ENCODE peak calls at places on chromosomes 11 and 22, in nine cellular contexts. Q is tibial nerve, H is mammary epithelial cell, G is epithelial cell of esophagus, J is tibial artery, V is AG04450, M is cardiac muscle cell, O is brain microvascular endothelial cell, N is body of pancreas. I is an unnamed sample.

GRCh38 chr11:23423119-23423518 is 562.8 kb upstream of the CCDC179 start:
- DNase-seq in V (peak; percentile 29), J (no peak), Q (no peak), H (no peak), O (peak; percentile 33), M (no peak), N (no peak), G (no peak), I (no peak)

GRCh38 chr22:50180727-50181521 is 4.8 kb upstream of the TRABD start:
- DNase-seq in M (no peak), Q (no peak), J (no peak), H (no peak), N (no peak), V (no peak), G (no peak), O (no peak), I (no peak)

GRCh38 chr11:14015711-14016110 is 53.2 kb downstream of the SPON1 start:
- DNase-seq in M (peak; percentile 37), H (peak; percentile 32), G (peak; percentile 51), N (peak; percentile 12), O (peak; percentile 51), Q (no peak), V (no peak), J (no peak), I (no peak)

GRCh38 chr11:66289548-66290331 is 797 bp upstream of the YIF1A start:
- DNase-seq in Q (peak; percentile 64), M (no peak), V (peak; percentile 72), H (no peak), J (peak; percentile 54), G (no peak), N (peak; percentile 80), O (no peak), I (no peak)

GRCh38 chr11:44138980-44139379 is 43.5 kb downstream of the EXT2 start:
- DNase-seq in G (no peak), N (no peak), M (no peak), H (no peak), Q (no peak), O (no peak), V (no peak), J (no peak), I (no peak)

GRCh38 chr11:59815754-59816153 is 5.2 kb upstream of the MRPL16 start:
- DNase-seq in J (no peak), Q (no peak), N (no peak), H (no peak), M (no peak), O (no peak), V (no peak), G (no peak), I (no peak)

GRCh38 chr11:104995001-104995408 is 26.6 kb upstream of the CASP4 start:
- DNase-seq in O (no peak), G (no peak), M (no peak), H (no peak), V (no peak), N (no peak), Q (no peak), J (no peak), I (no peak)

GRCh38 chr22:39522567-39523300 is 2.4 kb downstream of the ATF4 start:
- DNase-seq in H (peak; percentile 47), V (no peak), N (peak; percentile 63), G (peak; percentile 70), J (no peak), Q (no peak), M (peak; percentile 72), O (no peak), I (no peak)

GRCh38 chr11:134521452-134522289 is 109.6 kb upstream of the B3GAT1 start:
- DNase-seq in G (no peak), V (no peak), J (no peak), N (no peak), O (no peak), Q (no peak), M (no peak), H (no peak), I (no peak)

GRCh38 chr11:124285610-124286344 is 28.0 kb downstream of the OR8D1 start:
- DNase-seq in V (peak; percentile 59), J (no peak), H (peak; percentile 70), G (peak; percentile 37), Q (no peak), N (no peak), M (peak; percentile 64), O (peak; percentile 17), I (no peak)

DNA sequence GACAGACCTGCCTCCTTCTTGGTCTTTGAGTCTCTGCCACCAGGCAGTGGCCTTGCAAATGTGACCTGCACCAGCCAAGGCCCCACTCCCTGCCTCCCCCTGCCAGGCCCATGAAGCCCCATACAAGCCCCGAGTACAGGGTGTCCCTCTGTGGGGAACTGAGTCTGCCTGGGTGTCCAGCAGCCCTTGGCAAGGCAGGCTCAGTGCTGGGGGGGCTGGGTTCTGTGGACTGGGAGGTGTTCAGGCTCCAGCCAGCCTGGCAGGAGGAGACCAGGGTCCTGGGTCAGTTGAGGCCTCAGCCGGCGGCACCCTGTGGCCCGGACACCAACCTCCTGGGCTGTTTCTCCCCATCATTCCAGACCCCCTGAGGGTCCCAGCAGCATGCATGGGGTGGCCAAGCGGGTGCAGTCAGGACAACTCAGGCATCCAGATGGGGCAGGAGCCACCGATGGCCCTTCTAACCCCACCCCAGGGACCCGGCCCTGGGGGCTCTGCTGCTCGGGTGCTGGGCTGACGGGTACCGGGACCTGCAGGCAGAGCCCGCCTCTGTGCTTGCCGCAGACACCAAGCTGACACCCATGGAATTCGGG is 5.7 kb downstream of the MUC5AC start:
- DNase-seq in G (no peak), J (no peak), M (no peak), V (no peak), Q (no peak), O (no peak), H (no peak), N (no peak), I (no peak)
- H3K4me3 ChIP-seq in G (no peak overlapping the region), J (no peak overlapping the region), M (no peak overlapping the region), V (no peak overlapping the region), Q (no peak overlapping the region), O (no peak overlapping the region), H (no peak overlapping the region), N (no peak overlapping the region), I (no peak overlapping the region)

DNA sequence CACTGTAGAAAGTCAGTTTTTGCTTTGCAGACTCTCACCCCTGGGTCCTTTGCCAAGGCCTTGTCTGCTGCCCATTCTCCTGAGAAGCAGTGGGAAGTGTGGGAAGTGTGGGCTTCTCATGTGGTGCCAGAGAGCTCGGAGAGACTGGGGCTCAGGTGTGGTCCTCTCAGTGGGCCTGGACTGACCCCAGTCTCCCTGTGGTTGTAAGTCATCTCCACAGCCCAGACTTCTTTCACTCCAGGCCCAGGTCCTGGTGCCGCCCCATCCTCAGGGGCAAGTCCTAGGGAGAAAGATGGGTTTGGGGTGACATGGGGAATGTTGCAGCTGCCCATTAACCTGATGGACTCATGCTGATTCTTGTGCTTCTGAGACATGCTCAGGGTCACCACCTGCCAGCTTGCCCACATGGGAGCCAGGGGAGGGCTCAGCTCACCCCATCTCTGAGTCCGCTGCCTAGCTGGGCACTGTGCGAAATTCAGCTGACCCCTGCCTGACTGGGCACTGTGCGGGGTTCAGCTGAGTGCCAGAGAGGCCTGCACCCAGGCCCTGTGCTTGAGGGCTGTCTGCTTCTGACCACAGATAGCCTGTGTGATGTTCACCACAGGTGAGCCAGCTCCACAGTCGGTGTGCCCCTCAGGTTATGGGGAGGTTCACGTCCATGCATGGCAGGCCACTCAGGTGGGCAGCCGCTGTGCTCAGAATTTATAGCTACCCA is 84.7 kb upstream of the SUSD2 start:
- DNase-seq in N (no peak), O (no peak), M (no peak), H (no peak), G (no peak), Q (no peak), V (no peak), J (peak; percentile 9), I (no peak)
- H3K4me3 ChIP-seq in N (no peak overlapping the region), O (no peak overlapping the region), M (no peak overlapping the region), H (no peak overlapping the region), G (no peak overlapping the region), Q (no peak overlapping the region), V (no peak overlapping the region), J (no peak overlapping the region), I (no peak overlapping the region)

GRCh38 chr11:86954288-86955110 is 696 bp downstream of the FZD4 start:
- DNase-seq in M (no peak), J (peak; percentile 45), O (no peak), H (peak; percentile 6), Q (peak; percentile 57), N (peak; percentile 85), V (no peak), G (peak; percentile 5), I (no peak)

GRCh38 chr11:86955111-86955673 is at the start of gene FZD4:
- DNase-seq in V (peak; percentile 50), O (peak; percentile 75), Q (peak; percentile 74), N (peak; percentile 93), G (peak; percentile 90), M (peak; percentile 95), H (peak; percentile 87), J (peak; percentile 86), I (peak; percentile 74)

GRCh38 chr11:86952933-86953637 is 2.1 kb downstream of the FZD4 start:
- DNase-seq in G (no peak), J (no peak), O (peak; percentile 20), N (no peak), H (no peak), M (peak; percentile 50), V (no peak), Q (no peak), I (no peak)

GRCh38 chr11:86955674-86956522 is 703 bp upstream of the FZD4 start:
- DNase-seq in Q (peak; percentile 78), J (peak; percentile 91), O (peak; percentile 60), G (peak; percentile 71), V (no peak), M (peak; percentile 89), N (peak; percentile 90), H (peak; percentile 72), I (peak; percentile 65)

DNA sequence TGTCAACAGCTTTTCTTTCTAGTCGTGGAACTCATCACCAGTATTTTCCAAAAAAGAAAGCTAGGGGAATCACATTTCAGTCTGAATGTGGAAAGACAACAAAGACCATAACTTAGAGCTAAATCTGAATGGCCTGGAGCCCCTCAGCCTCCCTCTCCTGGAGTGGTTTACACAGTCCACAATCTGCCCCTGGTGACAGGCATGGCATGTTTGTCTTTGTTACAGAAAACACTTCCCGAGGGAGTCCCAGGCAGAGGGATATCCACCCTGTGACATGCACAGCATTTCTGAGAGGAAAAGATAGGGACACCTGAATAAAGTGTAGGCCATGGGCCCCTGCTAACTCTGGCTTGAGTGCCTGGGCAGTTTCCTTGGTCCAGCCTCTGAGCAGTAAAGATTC is 3.1 kb upstream of the FZD4 start:
- DNase-seq in H (no peak), N (no peak), V (no peak), J (no peak), G (no peak), O (no peak), M (no peak), Q (no peak), I (no peak)
- H3K4me3 ChIP-seq in H (no peak overlapping the region), N (no peak overlapping the region), V (no peak overlapping the region), J (no peak overlapping the region), G (no peak overlapping the region), O (no peak overlapping the region), M (no peak overlapping the region), Q (no peak overlapping the region), I (no peak overlapping the region)

DNA sequence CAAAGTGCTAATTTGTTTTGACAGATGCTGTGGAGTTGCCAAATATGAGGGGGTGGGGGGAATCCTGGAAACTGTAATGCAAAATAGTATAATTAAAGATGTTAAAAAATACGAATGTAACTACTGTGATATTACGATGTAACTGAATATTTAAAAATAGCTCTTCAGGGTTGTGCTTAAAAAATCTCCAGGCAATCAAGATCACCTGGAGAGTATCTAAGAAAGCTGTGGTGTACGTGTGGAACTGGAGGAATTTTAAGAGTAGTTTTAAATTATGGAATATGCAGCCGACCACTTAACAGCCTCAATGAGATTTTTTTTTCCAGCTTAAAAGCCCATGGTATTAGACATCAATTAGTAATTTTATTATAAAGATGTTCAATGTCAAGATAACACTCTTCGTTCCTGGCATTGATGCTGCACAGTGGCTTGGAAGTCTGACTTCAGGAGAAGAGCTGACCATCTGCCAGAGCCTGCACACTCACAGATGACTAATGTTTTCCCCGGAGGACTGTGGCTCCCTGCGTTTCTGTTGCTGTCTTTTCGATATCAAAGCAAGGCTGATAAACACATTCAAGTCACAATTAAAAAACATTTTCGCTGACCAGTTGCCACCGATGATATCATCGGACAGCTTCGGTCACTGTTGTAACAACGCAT is 122.0 kb upstream of the RCN1 start:
- DNase-seq in G (peak; percentile 17), M (peak; percentile 86), Q (no peak), J (no peak), H (peak; percentile 40), N (no peak), V (no peak), O (peak; percentile 85), I (no peak)
- H3K4me3 ChIP-seq in G (no peak overlapping the region), M (no peak overlapping the region), Q (no peak overlapping the region), J (no peak overlapping the region), H (no peak overlapping the region), N (no peak overlapping the region), V (no peak overlapping the region), O (no peak overlapping the region), I (no peak overlapping the region)